ENCODE peak calls at places on chromosome 2, in six cellular contexts. C is ovary, Y is IMR-90, L is right lobe of liver, E is transverse colon, N is Peyer's patch. U is an unnamed sample.

GRCh38 chr2:71458413-71459083 is 5.2 kb downstream of the DYSF start:
- DNase-seq in Y (peak; percentile 58), L (peak; percentile 68), E (no peak), N (no peak), C (no peak), U (no peak)

GRCh38 chr2:134189009-134189717 is 64.7 kb upstream of the MGAT5 start:
- DNase-seq in L (no peak), N (no peak), C (no peak), E (peak; percentile 32), Y (peak; percentile 72), U (no peak)

GRCh38 chr2:62801814-62802524 is 96.5 kb downstream of the EHBP1 start:
- DNase-seq in E (no peak), C (no peak), Y (peak; percentile 8), N (no peak), L (no peak), U (no peak)

GRCh38 chr2:222298311-222299150 is at the start of gene PAX3:
- DNase-seq in L (no peak), Y (no peak), C (no peak), E (no peak), N (no peak), U (no peak)

GRCh38 chr2:110804915-110805314 is 72.5 kb downstream of the ACOXL start:
- DNase-seq in N (peak; percentile 33), Y (no peak), L (no peak), C (no peak), E (no peak), U (no peak)

GRCh38 chr2:217908544-217908943 is 94.3 kb downstream of the TNS1 start:
- DNase-seq in L (no peak), Y (no peak), C (no peak), N (no peak), E (no peak), U (no peak)

GRCh38 chr2:99480390-99480789 is 9.4 kb downstream of the REV1 start:
- DNase-seq in N (no peak), L (no peak), C (no peak), E (no peak), Y (peak; percentile 23), U (no peak)

GRCh38 chr2:14292964-14293363 is 339.6 kb upstream of the LRATD1 start:
- DNase-seq in L (no peak), E (no peak), N (no peak), Y (no peak), C (no peak), U (no peak)

GRCh38 chr2:136985044-136985443 is 219.7 kb downstream of the THSD7B start:
- DNase-seq in N (no peak), E (no peak), L (no peak), Y (no peak), C (no peak), U (no peak)

GRCh38 chr2:172079838-172080640 is 5.3 kb upstream of the DLX1 start:
- DNase-seq in Y (peak; percentile 22), N (no peak), E (no peak), L (no peak), C (no peak), U (no peak)

GRCh38 chr2:20561703-20562454 is 89.0 kb downstream of the HS1BP3 start:
- DNase-seq in C (no peak), L (no peak), E (no peak), N (no peak), Y (peak; percentile 81), U (peak; percentile 11)

GRCh38 chr2:201118957-201119848 is 3.2 kb downstream of the CFLAR start:
- DNase-seq in Y (peak; percentile 52), L (no peak), E (no peak), N (no peak), C (no peak), U (no peak)

GRCh38 chr2:236753611-236754010 is 184.0 kb downstream of the ACKR3 start:
- DNase-seq in L (no peak), Y (no peak), E (no peak), C (no peak), N (no peak), U (no peak)

GRCh38 chr2:152171733-152172132 is 3.8 kb downstream of the STAM2 start:
- DNase-seq in N (no peak), L (no peak), C (no peak), E (no peak), Y (no peak), U (no peak)

GRCh38 chr2:86087936-86088850 is 17.5 kb downstream of the POLR1A start:
- DNase-seq in E (no peak), Y (no peak), N (no peak), L (no peak), C (no peak), U (no peak)

GRCh38 chr2:168632733-168633132 is 169.7 kb upstream of the NOSTRIN start:
- DNase-seq in C (no peak), Y (peak; percentile 59), N (no peak), E (no peak), L (no peak), U (peak; percentile 28)

GRCh38 chr2:29786361-29786760 is 135.0 kb downstream of the ALK start:
- DNase-seq in N (no peak), C (no peak), L (no peak), E (no peak), Y (no peak), U (no peak)

GRCh38 chr2:2892378-2892777 is 485.2 kb downstream of the EIPR1 start:
- DNase-seq in Y (no peak), N (no peak), E (no peak), L (peak; percentile 23), C (no peak), U (no peak)

GRCh38 chr2:20050104-20050711 is 1.2 kb downstream of the LAPTM4A start:
- DNase-seq in Y (peak; percentile 88), E (peak; percentile 36), C (peak; percentile 26), L (no peak), N (peak; percentile 61), U (no peak)

GRCh38 chr2:240350696-240351087 is 84.8 kb upstream of the GPC1 start:
- DNase-seq in C (no peak), Y (no peak), E (no peak), L (no peak), N (no peak), U (no peak)

GRCh38 chr2:239296020-239296932 is 104.5 kb downstream of the HDAC4 start:
- DNase-seq in E (peak; percentile 13), N (no peak), Y (no peak), L (peak; percentile 88), C (peak; percentile 20), U (peak; percentile 10)

GRCh38 chr2:207163815-207164747 is 1.7 kb downstream of the KLF7 start:
- DNase-seq in C (peak; percentile 53), Y (peak; percentile 48), L (peak; percentile 70), N (peak; percentile 52), E (peak; percentile 52), U (peak; percentile 73)

GRCh38 chr2:239357954-239358754 is 42.7 kb downstream of the HDAC4 start:
- DNase-seq in E (no peak), L (peak; percentile 71), C (no peak), N (no peak), Y (peak; percentile 12), U (no peak)

GRCh38 chr2:223967981-223968380 is 10.7 kb downstream of the MRPL44 start:
- DNase-seq in N (no peak), E (no peak), C (no peak), Y (peak; percentile 53), L (no peak), U (no peak)

GRCh38 chr2:126655066-126655465 is 892 bp upstream of the GYPC start:
- DNase-seq in N (no peak), E (no peak), Y (peak; percentile 20), C (no peak), L (no peak), U (no peak)

GRCh38 chr2:126655500-126656310 is at the start of gene GYPC:
- DNase-seq in Y (peak; percentile 82), L (peak; percentile 67), C (peak; percentile 68), N (peak; percentile 65), E (peak; percentile 55), U (peak; percentile 74)

GRCh38 chr2:126657636-126658315 is 1.8 kb downstream of the GYPC start:
- DNase-seq in Y (peak; percentile 99), C (peak; percentile 87), E (peak; percentile 77), L (peak; percentile 67), N (peak; percentile 84), U (peak; percentile 86)

GRCh38 chr2:126657146-126657635 is 1.2 kb downstream of the GYPC start:
- DNase-seq in E (peak; percentile 76), L (no peak), C (peak; percentile 80), N (peak; percentile 67), Y (peak; percentile 98), U (peak; percentile 61)

GRCh38 chr2:126656311-126657145 is 570 bp downstream of the GYPC start:
- DNase-seq in L (no peak), N (no peak), C (peak; percentile 77), E (peak; percentile 35), Y (peak; percentile 31), U (peak; percentile 55)
- TF ChIP-seq POLR2A in L (no peak), N (no peak), C (no peak), E (peak; percentile 3), Y (no peak), U (no peak)

GRCh38 chr2:127193948-127194267 is 26.2 kb downstream of the CYP27C1 start:
- DNase-seq in E (no peak), Y (peak; percentile 68), L (no peak), C (no peak), N (no peak), U (no peak)
- TF ChIP-seq POLR2A in E (no peak), Y (no peak), L (no peak), C (no peak), N (no peak), U (no peak)

DNA sequence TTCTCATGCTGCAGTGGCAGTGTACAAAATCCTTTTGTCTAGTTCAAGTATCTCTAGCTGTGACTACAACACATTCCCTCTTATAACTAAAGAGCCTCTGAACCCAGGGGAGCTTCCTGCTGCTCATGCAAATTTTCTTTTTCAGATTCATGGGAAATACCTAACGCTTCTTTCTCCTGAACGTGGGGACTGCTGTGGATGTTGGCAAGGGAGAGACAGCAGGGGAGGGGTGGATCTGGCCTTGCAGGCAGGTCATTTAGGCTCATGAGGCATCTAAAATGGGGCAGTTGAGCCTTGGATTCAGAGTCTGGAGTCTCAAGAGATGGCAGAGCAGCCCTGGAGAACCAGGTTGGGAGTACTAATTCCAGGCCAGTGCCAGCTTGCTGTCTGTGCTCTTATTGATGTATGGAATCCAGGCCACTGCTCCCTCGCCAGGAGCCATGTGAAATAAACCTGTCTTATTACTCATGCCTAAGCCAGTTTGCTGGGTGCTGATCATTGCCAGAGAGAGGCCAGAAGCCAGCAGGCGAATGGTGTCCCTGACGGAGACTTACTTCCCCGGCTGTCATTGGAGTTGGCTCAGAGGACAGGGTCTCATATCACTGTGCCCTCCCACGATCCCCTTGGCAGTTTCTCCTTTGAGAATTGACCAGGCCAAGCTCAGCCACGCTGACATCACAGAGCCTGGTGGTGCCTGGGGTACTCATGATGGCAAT is 29.2 kb upstream of the TNP1 start:
- DNase-seq in C (no peak), L (no peak), Y (no peak), E (peak; percentile 11), N (no peak), U (no peak)
- TF ChIP-seq POLR2A in C (no peak), L (no peak), Y (no peak), E (no peak), N (no peak), U (no peak)

DNA sequence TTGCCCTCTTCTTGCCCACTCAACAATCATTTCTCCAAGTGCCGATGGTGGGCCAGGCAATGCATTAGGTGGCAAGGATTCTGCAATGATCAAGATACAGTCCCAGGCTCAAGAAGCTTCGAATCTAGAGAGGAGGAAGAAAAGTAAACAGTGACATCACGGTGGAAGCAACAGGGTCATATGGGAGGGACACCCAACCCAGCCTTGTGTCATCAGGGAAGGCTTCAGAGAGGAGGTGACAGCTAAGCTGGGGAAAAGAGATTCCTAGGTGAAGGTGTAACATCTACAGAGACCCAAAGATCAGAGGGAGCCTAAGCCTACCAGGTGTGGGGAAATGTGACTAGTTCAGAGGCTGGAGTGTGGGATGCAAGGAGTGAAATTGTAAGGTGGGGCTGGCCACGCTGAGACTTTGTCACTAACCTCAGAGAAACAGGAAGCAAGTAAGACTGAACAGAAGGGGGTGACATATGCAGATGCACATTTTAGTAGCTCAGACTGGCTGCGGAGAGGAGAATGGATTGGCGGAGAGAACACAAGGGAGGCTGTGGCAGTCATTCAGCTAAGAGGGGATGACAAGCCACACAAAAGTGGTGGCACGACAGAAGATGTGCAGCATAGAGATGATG is 104.9 kb downstream of the ANKRD44 start:
- DNase-seq in N (peak; percentile 74), E (peak; percentile 30), C (no peak), Y (no peak), L (no peak), U (no peak)
- TF ChIP-seq POLR2A in N (no peak), E (peak; percentile 29), C (no peak), Y (no peak), L (no peak), U (no peak)